ENCODE peak calls at places on chromosomes 3 and 15, in six cellular contexts. One of them, this sample, is unnamed.

GRCh38 chr15:77607111-77607893 is 25.4 kb downstream of the LINGO1 start:
- DNase-seq in stomach: no peak
- DNase-seq in SK-N-MC: no peak
- DNase-seq in prostate gland: no peak
- DNase-seq in H1: no peak
- DNase-seq in suprapubic skin: no peak
- DNase-seq in this sample: no peak

GRCh38 chr15:51884517-51885236 is 55.2 kb downstream of the TMOD3 start:
- DNase-seq in H1: no peak
- DNase-seq in stomach: no peak
- DNase-seq in prostate gland: no peak
- DNase-seq in SK-N-MC: no peak
- DNase-seq in suprapubic skin: no peak
- DNase-seq in this sample: no peak

GRCh38 chr15:94576889-94577533 is 345.6 kb downstream of the MCTP2 start:
- DNase-seq in suprapubic skin: no peak
- DNase-seq in H1: peak
- DNase-seq in stomach: peak
- DNase-seq in SK-N-MC: no peak
- DNase-seq in prostate gland: no peak
- DNase-seq in this sample: no peak

GRCh38 chr3:172446198-172446597 is 2.1 kb downstream of the GHSR start:
- DNase-seq in stomach: no peak
- DNase-seq in prostate gland: no peak
- DNase-seq in H1: no peak
- DNase-seq in suprapubic skin: no peak
- DNase-seq in SK-N-MC: no peak
- DNase-seq in this sample: no peak

GRCh38 chr3:106333911-106334618 is 465.3 kb upstream of the CBLB start:
- DNase-seq in prostate gland: no peak
- DNase-seq in SK-N-MC: no peak
- DNase-seq in suprapubic skin: no peak
- DNase-seq in H1: no peak
- DNase-seq in stomach: no peak
- DNase-seq in this sample: no peak

GRCh38 chr15:78146437-78147154 is 2.6 kb upstream of the IDH3A start:
- DNase-seq in H1: no peak
- DNase-seq in prostate gland: no peak
- DNase-seq in stomach: peak
- DNase-seq in SK-N-MC: no peak
- DNase-seq in suprapubic skin: no peak
- DNase-seq in this sample: no peak

GRCh38 chr3:182491571-182491970 is 301.7 kb upstream of the ATP11B start:
- DNase-seq in H1: no peak
- DNase-seq in suprapubic skin: no peak
- DNase-seq in prostate gland: no peak
- DNase-seq in stomach: no peak
- DNase-seq in SK-N-MC: no peak
- DNase-seq in this sample: no peak

GRCh38 chr3:58198804-58199203 is 12.0 kb downstream of the DNASE1L3 start:
- DNase-seq in suprapubic skin: no peak
- DNase-seq in stomach: no peak
- DNase-seq in SK-N-MC: no peak
- DNase-seq in H1: no peak
- DNase-seq in prostate gland: no peak
- DNase-seq in this sample: no peak

GRCh38 chr3:11737742-11738141 is 94.0 kb upstream of the VGLL4 start:
- DNase-seq in prostate gland: no peak
- DNase-seq in suprapubic skin: no peak
- DNase-seq in H1: no peak
- DNase-seq in SK-N-MC: no peak
- DNase-seq in stomach: no peak
- DNase-seq in this sample: no peak

GRCh38 chr3:54159917-54160316 is 37.6 kb downstream of the CACNA2D3 start:
- DNase-seq in prostate gland: no peak
- DNase-seq in suprapubic skin: no peak
- DNase-seq in H1: no peak
- DNase-seq in SK-N-MC: no peak
- DNase-seq in stomach: no peak
- DNase-seq in this sample: no peak

GRCh38 chr3:4949659-4950058 is 29.6 kb upstream of the BHLHE40 start:
- DNase-seq in suprapubic skin: no peak
- DNase-seq in prostate gland: no peak
- DNase-seq in H1: no peak
- DNase-seq in stomach: no peak
- DNase-seq in SK-N-MC: no peak
- DNase-seq in this sample: no peak

GRCh38 chr3:65939841-65940246 is 98.9 kb downstream of the MAGI1 start:
- DNase-seq in H1: no peak
- DNase-seq in SK-N-MC: no peak
- DNase-seq in suprapubic skin: no peak
- DNase-seq in stomach: no peak
- DNase-seq in prostate gland: no peak
- DNase-seq in this sample: no peak

GRCh38 chr3:122263058-122263457 is 62.0 kb upstream of the CSTA start:
- DNase-seq in prostate gland: no peak
- DNase-seq in H1: peak
- DNase-seq in stomach: no peak
- DNase-seq in suprapubic skin: no peak
- DNase-seq in SK-N-MC: no peak
- DNase-seq in this sample: no peak

GRCh38 chr3:122260206-122260605 is 64.8 kb upstream of the CSTA start:
- DNase-seq in suprapubic skin: no peak
- DNase-seq in stomach: no peak
- DNase-seq in SK-N-MC: no peak
- DNase-seq in prostate gland: no peak
- DNase-seq in H1: no peak
- DNase-seq in this sample: no peak

GRCh38 chr3:122255757-122256439 is 69.2 kb upstream of the CSTA start:
- DNase-seq in prostate gland: no peak
- DNase-seq in suprapubic skin: no peak
- DNase-seq in H1: no peak
- DNase-seq in stomach: no peak
- DNase-seq in SK-N-MC: no peak
- DNase-seq in this sample: no peak

GRCh38 chr3:122257951-122258350 is 67.1 kb upstream of the CSTA start:
- DNase-seq in suprapubic skin: no peak
- DNase-seq in prostate gland: no peak
- DNase-seq in H1: no peak
- DNase-seq in stomach: no peak
- DNase-seq in SK-N-MC: no peak
- DNase-seq in this sample: no peak

GRCh38 chr3:122258757-122259371 is 66.2 kb upstream of the CSTA start:
- DNase-seq in prostate gland: peak
- DNase-seq in suprapubic skin: no peak
- DNase-seq in stomach: peak
- DNase-seq in H1: peak
- DNase-seq in SK-N-MC: no peak
- DNase-seq in this sample: peak
- TF ChIP-seq POLR2AphosphoS5 in prostate gland: no peak
- TF ChIP-seq POLR2AphosphoS5 in suprapubic skin: no peak
- TF ChIP-seq POLR2AphosphoS5 in stomach: no peak
- TF ChIP-seq POLR2AphosphoS5 in H1: no peak
- TF ChIP-seq POLR2AphosphoS5 in SK-N-MC: no peak
- TF ChIP-seq POLR2AphosphoS5 in this sample: no peak

GRCh38 chr15:92523176-92523575 is 129.5 kb downstream of the ST8SIA2 start:
- DNase-seq in prostate gland: no peak
- DNase-seq in stomach: no peak
- DNase-seq in suprapubic skin: no peak
- DNase-seq in SK-N-MC: no peak
- DNase-seq in H1: no peak
- DNase-seq in this sample: no peak

GRCh38 chr15:92524161-92524560 is 130.5 kb downstream of the ST8SIA2 start:
- DNase-seq in prostate gland: no peak
- DNase-seq in suprapubic skin: no peak
- DNase-seq in stomach: no peak
- DNase-seq in SK-N-MC: no peak
- DNase-seq in H1: no peak
- DNase-seq in this sample: no peak

GRCh38 chr15:92525758-92526245 is 129.8 kb downstream of the FAM174B start:
- DNase-seq in H1: no peak
- DNase-seq in suprapubic skin: no peak
- DNase-seq in prostate gland: no peak
- DNase-seq in SK-N-MC: no peak
- DNase-seq in stomach: no peak
- DNase-seq in this sample: no peak

GRCh38 chr15:92528736-92529135 is 126.8 kb downstream of the FAM174B start:
- DNase-seq in suprapubic skin: no peak
- DNase-seq in prostate gland: no peak
- DNase-seq in SK-N-MC: no peak
- DNase-seq in H1: no peak
- DNase-seq in stomach: no peak
- DNase-seq in this sample: no peak

GRCh38 chr15:92527197-92527596 is 128.4 kb downstream of the FAM174B start:
- DNase-seq in stomach: peak
- DNase-seq in SK-N-MC: no peak
- DNase-seq in H1: no peak
- DNase-seq in prostate gland: peak
- DNase-seq in suprapubic skin: no peak
- DNase-seq in this sample: no peak
- TF ChIP-seq POLR2AphosphoS5 in stomach: peak
- TF ChIP-seq POLR2AphosphoS5 in SK-N-MC: no peak
- TF ChIP-seq POLR2AphosphoS5 in H1: no peak
- TF ChIP-seq POLR2AphosphoS5 in prostate gland: peak
- TF ChIP-seq POLR2AphosphoS5 in suprapubic skin: no peak
- TF ChIP-seq POLR2AphosphoS5 in this sample: no peak

GRCh38 chr15:69876556-69876955 is 221.2 kb downstream of the TLE3 start:
- DNase-seq in suprapubic skin: no peak
- DNase-seq in H1: no peak
- DNase-seq in SK-N-MC: no peak
- DNase-seq in prostate gland: no peak
- DNase-seq in stomach: no peak
- DNase-seq in this sample: no peak
- TF ChIP-seq POLR2AphosphoS5 in suprapubic skin: no peak
- TF ChIP-seq POLR2AphosphoS5 in H1: no peak
- TF ChIP-seq POLR2AphosphoS5 in SK-N-MC: peak
- TF ChIP-seq POLR2AphosphoS5 in prostate gland: no peak
- TF ChIP-seq POLR2AphosphoS5 in stomach: no peak
- TF ChIP-seq POLR2AphosphoS5 in this sample: no peak

GRCh38 chr3:189392969-189393368 is 221.2 kb downstream of the TPRG1 start:
- DNase-seq in stomach: peak
- DNase-seq in H1: no peak
- DNase-seq in suprapubic skin: peak
- DNase-seq in prostate gland: peak
- DNase-seq in SK-N-MC: no peak
- DNase-seq in this sample: no peak
- TF ChIP-seq POLR2AphosphoS5 in stomach: peak
- TF ChIP-seq POLR2AphosphoS5 in H1: no peak
- TF ChIP-seq POLR2AphosphoS5 in suprapubic skin: no peak
- TF ChIP-seq POLR2AphosphoS5 in prostate gland: peak
- TF ChIP-seq POLR2AphosphoS5 in SK-N-MC: no peak
- TF ChIP-seq POLR2AphosphoS5 in this sample: no peak

GRCh38 chr15:49831206-49831965 is 210.5 kb downstream of the DTWD1 start:
- DNase-seq in suprapubic skin: peak
- DNase-seq in prostate gland: no peak
- DNase-seq in SK-N-MC: no peak
- DNase-seq in H1: no peak
- DNase-seq in stomach: no peak
- DNase-seq in this sample: no peak
- TF ChIP-seq POLR2AphosphoS5 in suprapubic skin: no peak
- TF ChIP-seq POLR2AphosphoS5 in prostate gland: no peak
- TF ChIP-seq POLR2AphosphoS5 in SK-N-MC: no peak
- TF ChIP-seq POLR2AphosphoS5 in H1: no peak
- TF ChIP-seq POLR2AphosphoS5 in stomach: no peak
- TF ChIP-seq POLR2AphosphoS5 in this sample: no peak

GRCh38 chr15:63072023-63072650 is 29.6 kb downstream of the TPM1 start:
- DNase-seq in H1: no peak
- DNase-seq in SK-N-MC: no peak
- DNase-seq in suprapubic skin: no peak
- DNase-seq in stomach: no peak
- DNase-seq in prostate gland: no peak
- DNase-seq in this sample: no peak

GRCh38 chr15:63071288-63071909 is 28.9 kb downstream of the TPM1 start:
- DNase-seq in suprapubic skin: no peak
- DNase-seq in prostate gland: no peak
- DNase-seq in SK-N-MC: no peak
- DNase-seq in H1: no peak
- DNase-seq in stomach: no peak
- DNase-seq in this sample: no peak

GRCh38 chr15:63073497-63074172 is 31.1 kb downstream of the TPM1 start:
- DNase-seq in SK-N-MC: no peak
- DNase-seq in H1: no peak
- DNase-seq in stomach: no peak
- DNase-seq in suprapubic skin: no peak
- DNase-seq in prostate gland: no peak
- DNase-seq in this sample: no peak

GRCh38 chr15:63070681-63071129 is 28.2 kb downstream of the TPM1 start:
- DNase-seq in prostate gland: no peak
- DNase-seq in SK-N-MC: no peak
- DNase-seq in stomach: no peak
- DNase-seq in suprapubic skin: no peak
- DNase-seq in H1: no peak
- DNase-seq in this sample: no peak

DNA sequence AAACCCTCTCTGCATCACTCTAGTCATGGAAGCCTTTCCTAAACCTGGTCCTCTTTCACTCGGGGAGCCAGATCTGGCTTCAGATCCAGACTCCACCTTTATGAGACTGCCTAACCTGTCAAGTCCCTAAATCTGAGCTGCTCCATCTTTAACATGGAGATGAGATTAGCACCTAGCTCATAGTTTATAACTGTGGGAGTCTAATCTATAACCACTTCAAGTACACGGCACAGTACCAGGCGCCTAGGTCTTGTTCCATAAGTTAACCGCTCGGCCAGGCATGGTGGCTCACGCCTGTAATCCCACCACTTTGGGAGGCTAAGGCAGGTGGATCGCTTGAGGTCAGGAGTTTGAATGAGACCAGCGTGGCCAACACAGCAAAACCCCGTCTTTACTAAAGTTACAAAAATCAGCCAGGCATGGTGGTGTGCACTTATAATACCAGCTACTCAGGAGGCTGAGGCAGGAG is 30.3 kb downstream of the TPM1 start:
- DNase-seq in SK-N-MC: no peak
- DNase-seq in H1: no peak
- DNase-seq in prostate gland: no peak
- DNase-seq in suprapubic skin: no peak
- DNase-seq in stomach: no peak
- DNase-seq in this sample: no peak
- TF ChIP-seq POLR2AphosphoS5 in SK-N-MC: no peak
- TF ChIP-seq POLR2AphosphoS5 in H1: no peak
- TF ChIP-seq POLR2AphosphoS5 in prostate gland: no peak
- TF ChIP-seq POLR2AphosphoS5 in suprapubic skin: no peak
- TF ChIP-seq POLR2AphosphoS5 in stomach: no peak
- TF ChIP-seq POLR2AphosphoS5 in this sample: no peak

DNA sequence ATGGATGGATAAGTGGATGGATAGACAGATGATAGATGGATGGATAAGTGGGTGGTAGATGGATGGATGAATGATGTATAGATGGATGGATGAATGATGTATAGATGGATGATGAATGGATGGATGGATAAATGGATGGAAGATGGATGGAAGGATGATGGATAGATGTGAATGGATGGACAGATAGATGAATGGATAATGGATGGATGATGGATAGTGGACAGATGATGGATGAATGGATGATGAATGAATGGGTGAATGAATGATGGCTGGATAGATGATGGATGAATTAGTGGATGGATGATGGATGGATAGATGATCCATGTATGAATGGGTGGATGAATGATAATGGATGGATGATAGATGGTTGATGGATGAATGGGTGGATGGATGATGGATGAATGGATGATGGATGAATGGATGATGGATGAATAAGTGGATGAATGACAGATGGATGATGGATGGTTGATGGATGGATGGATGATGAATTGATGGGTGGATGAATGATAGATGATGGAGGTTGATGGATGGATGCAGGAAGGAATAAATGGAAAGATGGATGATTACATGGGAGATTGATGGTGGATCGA is 69.3 kb downstream of the ITGA11 start:
- DNase-seq in H1: no peak
- DNase-seq in SK-N-MC: no peak
- DNase-seq in suprapubic skin: no peak
- DNase-seq in stomach: no peak
- DNase-seq in prostate gland: no peak
- DNase-seq in this sample: no peak
- TF ChIP-seq POLR2AphosphoS5 in H1: no peak
- TF ChIP-seq POLR2AphosphoS5 in SK-N-MC: no peak
- TF ChIP-seq POLR2AphosphoS5 in suprapubic skin: no peak
- TF ChIP-seq POLR2AphosphoS5 in stomach: no peak
- TF ChIP-seq POLR2AphosphoS5 in prostate gland: no peak
- TF ChIP-seq POLR2AphosphoS5 in this sample: no peak

This sample was measured in GM12892.